ENCODE peak calls at places on chromosomes 2 and 18, in five cellular contexts. N is H1, P is thyroid gland, X is PC-3, O is non-pigmented ciliary epithelial cell. A is an unnamed sample.

GRCh38 chr2:238989484-238989883 is 141.6 kb downstream of the TWIST2 start:
- DNase-seq in N (no peak), P (no peak), X (no peak), O (no peak), A (no peak)

GRCh38 chr18:23369231-23369630 is 83.9 kb upstream of the RIOK3 start:
- DNase-seq in N (no peak), P (no peak), X (no peak), O (no peak), A (no peak)

GRCh38 chr2:218861645-218862318 is 2.2 kb downstream of the WNT6 start:
- DNase-seq in N (no peak), P (no peak), X (no peak), O (no peak), A (no peak)

GRCh38 chr18:524496-524895 is 24.0 kb upstream of the COLEC12 start:
- DNase-seq in N (no peak), P (no peak), X (peak; percentile 23), O (no peak), A (peak; percentile 55)

GRCh38 chr18:7950380-7951143 is 383.4 kb downstream of the PTPRM start:
- DNase-seq in N (no peak), P (no peak), X (peak; percentile 95), O (peak; percentile 45), A (peak; percentile 33)

GRCh38 chr2:240962371-240963064 is 35.9 kb upstream of the SNED1 start:
- DNase-seq in N (peak; percentile 52), P (peak; percentile 75), X (no peak), O (no peak), A (no peak)

GRCh38 chr2:152055366-152056108 is 43.3 kb downstream of the CACNB4 start:
- DNase-seq in N (no peak), P (no peak), X (no peak), O (peak; percentile 70), A (no peak)

GRCh38 chr2:20357588-20358394 is 7.1 kb upstream of the PUM2 start:
- DNase-seq in N (no peak), P (no peak), X (no peak), O (no peak), A (no peak)

GRCh38 chr2:19614066-19614465 is 255.6 kb upstream of the OSR1 start:
- DNase-seq in N (no peak), P (no peak), X (peak; percentile 16), O (no peak), A (no peak)

GRCh38 chr18:36769611-36770314 is 59.0 kb downstream of the TPGS2 start:
- DNase-seq in N (peak; percentile 90), P (no peak), X (no peak), O (no peak), A (no peak)

GRCh38 chr2:42933824-42934254 is 141.5 kb upstream of the HAAO start:
- DNase-seq in N (no peak), P (no peak), X (no peak), O (no peak), A (no peak)